ENCODE peak calls at places on chromosomes 6 and 20, in nine cellular contexts. L, I, V, N, Y, S, A, W and K are unnamed samples.

GRCh38 chr6:10235339-10235738 is 179.5 kb downstream of the TFAP2A start:
- DNase-seq in I (no peak), A (no peak), L (no peak), W (no peak), S (no peak), Y (no peak), V (no peak), N (no peak), K (no peak)

GRCh38 chr20:4102381-4102780 is 87.0 kb upstream of the RNF24 start:
- DNase-seq in S (no peak), L (no peak), V (no peak), W (no peak), Y (no peak), N (peak; percentile 42), I (no peak), A (no peak), K (no peak)

GRCh38 chr6:132712366-132712765 is 1.5 kb downstream of the VNN1 start:
- DNase-seq in I (no peak), A (no peak), N (no peak), L (no peak), S (no peak), V (no peak), Y (no peak), W (no peak), K (no peak)

GRCh38 chr6:111564482-111564945 is 41.2 kb downstream of the TRAF3IP2 start:
- DNase-seq in L (no peak), I (no peak), N (peak; percentile 92), Y (no peak), W (no peak), S (no peak), V (no peak), A (no peak), K (no peak)

GRCh38 chr6:45697605-45698004 is 318.1 kb downstream of the CLIC5 start:
- DNase-seq in N (no peak), V (peak; percentile 46), W (no peak), Y (no peak), A (no peak), S (no peak), L (no peak), I (no peak), K (no peak)

GRCh38 chr6:26240981-26241770 is 123.8 kb upstream of the BTN3A2 start:
- DNase-seq in V (peak; percentile 45), I (no peak), A (no peak), L (no peak), S (no peak), W (peak; percentile 83), Y (no peak), N (peak; percentile 62), K (no peak)

GRCh38 chr20:63359937-63360849 is 956 bp downstream of the CHRNA4 start:
- DNase-seq in A (no peak), V (peak; percentile 38), L (no peak), W (no peak), N (no peak), Y (no peak), I (no peak), S (no peak), K (no peak)

GRCh38 chr6:38636027-38636426 is 3.7 kb downstream of the BTBD9 start:
- DNase-seq in N (no peak), W (no peak), V (no peak), A (no peak), S (no peak), Y (no peak), L (no peak), I (no peak), K (no peak)

GRCh38 chr6:138692058-138692977 is 81.3 kb upstream of the CCDC28A start:
- DNase-seq in S (peak; percentile 90), L (peak; percentile 81), I (peak; percentile 69), N (peak; percentile 72), A (peak; percentile 77), W (peak; percentile 91), Y (peak; percentile 75), V (peak; percentile 80), K (no peak)

GRCh38 chr6:36222924-36223323 is 26.4 kb downstream of the BRPF3 start:
- DNase-seq in S (no peak), A (no peak), I (no peak), L (no peak), Y (no peak), V (no peak), N (no peak), W (no peak), K (no peak)

GRCh38 chr6:80523531-80523970 is 417.1 kb downstream of the BCKDHB start:
- DNase-seq in I (peak; percentile 41), V (peak; percentile 81), N (peak; percentile 53), L (no peak), Y (no peak), A (no peak), S (no peak), W (peak; percentile 66), K (no peak)

GRCh38 chr6:116251568-116252384 is 2.1 kb downstream of the TSPYL4 start:
- DNase-seq in W (no peak), V (peak; percentile 27), Y (no peak), L (no peak), I (no peak), S (no peak), A (no peak), N (no peak), K (no peak)

GRCh38 chr6:2850480-2851150 is 9.0 kb upstream of the SERPINB1 start:
- DNase-seq in S (no peak), N (no peak), V (no peak), W (no peak), A (no peak), Y (no peak), L (no peak), I (no peak), K (no peak)

GRCh38 chr6:128519132-128519930 is 1.1 kb downstream of the PTPRK start:
- DNase-seq in V (peak; percentile 78), W (peak; percentile 70), Y (no peak), I (peak; percentile 61), A (peak; percentile 58), N (peak; percentile 69), S (peak; percentile 15), L (peak; percentile 28), K (no peak)

GRCh38 chr6:2751871-2752270 is 1.1 kb upstream of the MYLK4 start:
- DNase-seq in N (no peak), Y (no peak), S (no peak), A (no peak), I (no peak), V (no peak), W (no peak), L (no peak), K (no peak)

GRCh38 chr20:41038878-41039404 is 10.3 kb downstream of the TOP1 start:
- DNase-seq in A (no peak), I (no peak), L (no peak), V (no peak), Y (no peak), S (peak; percentile 28), N (no peak), W (no peak), K (no peak)

GRCh38 chr20:58019850-58020625 is 208.4 kb downstream of the ANKRD60 start:
- DNase-seq in W (peak; percentile 39), S (no peak), V (no peak), A (no peak), I (no peak), N (peak; percentile 34), L (no peak), Y (no peak), K (no peak)

GRCh38 chr20:774016-774679 is 5.8 kb upstream of the SLC52A3 start:
- DNase-seq in S (no peak), I (no peak), V (no peak), L (no peak), A (peak; percentile 59), N (no peak), Y (no peak), W (no peak), K (no peak)

GRCh38 chr20:16904751-16905150 is 156.6 kb downstream of the OTOR start:
- DNase-seq in I (no peak), W (no peak), Y (no peak), A (no peak), S (no peak), V (peak; percentile 5), N (no peak), L (no peak), K (no peak)
- TF ChIP-seq CTCF in I (no peak), W (no peak), Y (no peak), A (no peak), S (no peak), V (no peak), N (no peak), L (no peak), K (no peak)

DNA sequence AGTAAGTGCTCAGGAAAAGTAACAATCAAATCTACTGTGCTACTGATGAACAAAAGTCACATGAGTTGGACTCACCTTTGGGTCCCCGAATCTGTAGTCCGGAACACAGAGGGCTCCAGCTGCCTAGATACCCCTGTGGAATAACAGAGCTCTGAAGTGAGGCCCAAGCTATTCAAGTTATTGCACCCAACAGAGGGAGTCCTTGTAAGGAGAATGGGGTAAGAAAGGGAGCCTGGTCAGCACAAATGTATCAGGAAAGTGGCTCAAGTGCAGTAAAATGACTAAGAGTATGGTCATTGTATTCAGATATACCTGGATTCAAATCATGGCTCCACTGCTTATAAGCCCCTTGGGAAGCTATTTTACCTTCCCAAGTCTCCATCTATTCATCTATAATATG is 20.9 kb downstream of the EDN1 start:
- DNase-seq in I (no peak), W (no peak), L (no peak), Y (no peak), V (no peak), N (no peak), S (no peak), A (no peak), K (no peak)
- TF ChIP-seq CTCF in I (no peak), W (no peak), L (no peak), Y (no peak), V (no peak), N (no peak), S (no peak), A (no peak), K (no peak)

DNA sequence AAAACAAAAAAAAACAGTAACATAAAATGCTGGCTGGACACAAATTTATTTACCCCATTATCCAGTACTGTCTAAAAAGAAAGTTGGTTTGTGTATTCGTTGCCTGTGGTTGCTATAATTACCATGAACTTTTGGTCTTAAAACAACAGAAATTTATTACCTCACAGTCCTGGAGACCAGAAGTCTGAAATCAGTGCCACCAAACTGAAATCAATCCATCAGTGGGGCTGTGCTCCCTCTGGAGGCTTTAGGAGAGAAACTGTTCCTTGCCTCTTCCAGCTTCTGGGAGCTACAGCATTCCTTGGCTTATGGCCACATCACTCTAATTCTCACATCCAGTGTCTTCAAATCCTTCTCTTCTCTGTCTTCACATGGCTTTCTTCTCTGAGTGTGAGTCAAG is 79.4 kb downstream of the SNX5 start:
- DNase-seq in W (no peak), L (no peak), N (no peak), Y (no peak), V (no peak), S (no peak), I (no peak), A (no peak), K (no peak)
- TF ChIP-seq CTCF in W (no peak), L (no peak), N (no peak), Y (no peak), V (no peak), S (no peak), I (no peak), A (no peak), K (no peak)

GRCh38 chr6:103798166-103798565 is 1061.6 kb downstream of the HACE1 start:
- DNase-seq in S (no peak), Y (no peak), I (no peak), L (no peak), A (no peak), W (no peak), V (no peak), N (no peak), K (no peak)

GRCh38 chr6:103800131-103800670 is 1059.5 kb downstream of the HACE1 start:
- DNase-seq in L (no peak), V (no peak), S (no peak), I (no peak), Y (no peak), A (no peak), N (no peak), W (no peak), K (no peak)

GRCh38 chr6:103797738-103798137 is 1062.0 kb downstream of the HACE1 start:
- DNase-seq in S (no peak), A (no peak), I (no peak), W (no peak), V (peak; percentile 27), Y (no peak), N (no peak), L (no peak), K (no peak)
- TF ChIP-seq CTCF in S (peak; percentile 20), A (no peak), I (no peak), W (no peak), V (peak; percentile 66), Y (no peak), N (no peak), L (peak; percentile 69), K (no peak)